ENCODE peak calls at places on chromosomes 6 and 20, in ten cellular contexts. One of them, this sample, is unnamed.

GRCh38 chr20:45968081-45968671 is 3.8 kb downstream of the ZNF335 start:
- DNase-seq in RWPE1: no peak
- DNase-seq in epithelial cell of esophagus: no peak
- DNase-seq in thoracic aorta: no peak
- DNase-seq in HFFc6: no peak
- DNase-seq in fibroblast of pulmonary artery: no peak
- DNase-seq in AG09309: no peak
- DNase-seq in heart right ventricle: no peak
- DNase-seq in GM12865: no peak
- DNase-seq in neural progenitor cell: no peak
- DNase-seq in this sample: no peak

GRCh38 chr20:37441023-37441422 is 80.0 kb upstream of the NNAT start:
- DNase-seq in thoracic aorta: no peak
- DNase-seq in HFFc6: no peak
- DNase-seq in epithelial cell of esophagus: no peak
- DNase-seq in neural progenitor cell: no peak
- DNase-seq in RWPE1: no peak
- DNase-seq in GM12865: no peak
- DNase-seq in fibroblast of pulmonary artery: no peak
- DNase-seq in AG09309: no peak
- DNase-seq in heart right ventricle: no peak
- DNase-seq in this sample: no peak

GRCh38 chr20:15927893-15928650 is 645.2 kb downstream of the KIF16B start:
- DNase-seq in AG09309: no peak
- DNase-seq in RWPE1: no peak
- DNase-seq in HFFc6: no peak
- DNase-seq in fibroblast of pulmonary artery: no peak
- DNase-seq in thoracic aorta: no peak
- DNase-seq in GM12865: no peak
- DNase-seq in epithelial cell of esophagus: no peak
- DNase-seq in heart right ventricle: no peak
- DNase-seq in neural progenitor cell: no peak
- DNase-seq in this sample: no peak

GRCh38 chr20:63560333-63560805 is 6.4 kb downstream of the FNDC11 start:
- DNase-seq in thoracic aorta: no peak
- DNase-seq in epithelial cell of esophagus: no peak
- DNase-seq in AG09309: no peak
- DNase-seq in heart right ventricle: no peak
- DNase-seq in neural progenitor cell: no peak
- DNase-seq in HFFc6: no peak
- DNase-seq in fibroblast of pulmonary artery: no peak
- DNase-seq in RWPE1: no peak
- DNase-seq in GM12865: no peak
- DNase-seq in this sample: no peak

GRCh38 chr20:40687384-40688128 is 1.5 kb downstream of the MAFB start:
- DNase-seq in GM12865: no peak
- DNase-seq in AG09309: no peak
- DNase-seq in HFFc6: no peak
- DNase-seq in thoracic aorta: no peak
- DNase-seq in heart right ventricle: peak
- DNase-seq in fibroblast of pulmonary artery: peak
- DNase-seq in epithelial cell of esophagus: peak
- DNase-seq in RWPE1: peak
- DNase-seq in neural progenitor cell: peak
- DNase-seq in this sample: no peak

GRCh38 chr6:158040051-158040803 is 58.6 kb downstream of the SYNJ2 start:
- DNase-seq in AG09309: peak
- DNase-seq in heart right ventricle: no peak
- DNase-seq in fibroblast of pulmonary artery: peak
- DNase-seq in epithelial cell of esophagus: peak
- DNase-seq in thoracic aorta: no peak
- DNase-seq in RWPE1: peak
- DNase-seq in HFFc6: peak
- DNase-seq in neural progenitor cell: no peak
- DNase-seq in GM12865: peak
- DNase-seq in this sample: peak

GRCh38 chr6:8436956-8437355 is 1.6 kb upstream of the SLC35B3 start:
- DNase-seq in fibroblast of pulmonary artery: no peak
- DNase-seq in HFFc6: no peak
- DNase-seq in thoracic aorta: no peak
- DNase-seq in GM12865: no peak
- DNase-seq in heart right ventricle: no peak
- DNase-seq in epithelial cell of esophagus: no peak
- DNase-seq in RWPE1: no peak
- DNase-seq in neural progenitor cell: no peak
- DNase-seq in AG09309: no peak
- DNase-seq in this sample: no peak

GRCh38 chr6:33819021-33819420 is 15.2 kb upstream of the MLN start:
- DNase-seq in HFFc6: no peak
- DNase-seq in fibroblast of pulmonary artery: no peak
- DNase-seq in GM12865: no peak
- DNase-seq in neural progenitor cell: no peak
- DNase-seq in epithelial cell of esophagus: no peak
- DNase-seq in RWPE1: no peak
- DNase-seq in thoracic aorta: no peak
- DNase-seq in AG09309: no peak
- DNase-seq in heart right ventricle: no peak
- DNase-seq in this sample: no peak

GRCh38 chr6:163710552-163710951 is 296.0 kb downstream of the QKI start:
- DNase-seq in epithelial cell of esophagus: no peak
- DNase-seq in AG09309: no peak
- DNase-seq in neural progenitor cell: no peak
- DNase-seq in fibroblast of pulmonary artery: no peak
- DNase-seq in thoracic aorta: no peak
- DNase-seq in GM12865: no peak
- DNase-seq in HFFc6: no peak
- DNase-seq in heart right ventricle: no peak
- DNase-seq in RWPE1: no peak
- DNase-seq in this sample: no peak

GRCh38 chr6:163712981-163713380 is 298.5 kb downstream of the QKI start:
- DNase-seq in heart right ventricle: no peak
- DNase-seq in thoracic aorta: no peak
- DNase-seq in fibroblast of pulmonary artery: no peak
- DNase-seq in neural progenitor cell: no peak
- DNase-seq in GM12865: no peak
- DNase-seq in RWPE1: no peak
- DNase-seq in epithelial cell of esophagus: no peak
- DNase-seq in AG09309: no peak
- DNase-seq in HFFc6: no peak
- DNase-seq in this sample: no peak

GRCh38 chr6:163712569-163712966 is 298.1 kb downstream of the QKI start:
- DNase-seq in AG09309: no peak
- DNase-seq in GM12865: no peak
- DNase-seq in RWPE1: no peak
- DNase-seq in neural progenitor cell: no peak
- DNase-seq in epithelial cell of esophagus: no peak
- DNase-seq in fibroblast of pulmonary artery: no peak
- DNase-seq in thoracic aorta: no peak
- DNase-seq in heart right ventricle: no peak
- DNase-seq in HFFc6: no peak
- DNase-seq in this sample: no peak

GRCh38 chr6:163711071-163711470 is 296.6 kb downstream of the QKI start:
- DNase-seq in thoracic aorta: no peak
- DNase-seq in fibroblast of pulmonary artery: no peak
- DNase-seq in RWPE1: no peak
- DNase-seq in neural progenitor cell: no peak
- DNase-seq in HFFc6: no peak
- DNase-seq in GM12865: no peak
- DNase-seq in epithelial cell of esophagus: no peak
- DNase-seq in AG09309: no peak
- DNase-seq in heart right ventricle: no peak
- DNase-seq in this sample: no peak

DNA sequence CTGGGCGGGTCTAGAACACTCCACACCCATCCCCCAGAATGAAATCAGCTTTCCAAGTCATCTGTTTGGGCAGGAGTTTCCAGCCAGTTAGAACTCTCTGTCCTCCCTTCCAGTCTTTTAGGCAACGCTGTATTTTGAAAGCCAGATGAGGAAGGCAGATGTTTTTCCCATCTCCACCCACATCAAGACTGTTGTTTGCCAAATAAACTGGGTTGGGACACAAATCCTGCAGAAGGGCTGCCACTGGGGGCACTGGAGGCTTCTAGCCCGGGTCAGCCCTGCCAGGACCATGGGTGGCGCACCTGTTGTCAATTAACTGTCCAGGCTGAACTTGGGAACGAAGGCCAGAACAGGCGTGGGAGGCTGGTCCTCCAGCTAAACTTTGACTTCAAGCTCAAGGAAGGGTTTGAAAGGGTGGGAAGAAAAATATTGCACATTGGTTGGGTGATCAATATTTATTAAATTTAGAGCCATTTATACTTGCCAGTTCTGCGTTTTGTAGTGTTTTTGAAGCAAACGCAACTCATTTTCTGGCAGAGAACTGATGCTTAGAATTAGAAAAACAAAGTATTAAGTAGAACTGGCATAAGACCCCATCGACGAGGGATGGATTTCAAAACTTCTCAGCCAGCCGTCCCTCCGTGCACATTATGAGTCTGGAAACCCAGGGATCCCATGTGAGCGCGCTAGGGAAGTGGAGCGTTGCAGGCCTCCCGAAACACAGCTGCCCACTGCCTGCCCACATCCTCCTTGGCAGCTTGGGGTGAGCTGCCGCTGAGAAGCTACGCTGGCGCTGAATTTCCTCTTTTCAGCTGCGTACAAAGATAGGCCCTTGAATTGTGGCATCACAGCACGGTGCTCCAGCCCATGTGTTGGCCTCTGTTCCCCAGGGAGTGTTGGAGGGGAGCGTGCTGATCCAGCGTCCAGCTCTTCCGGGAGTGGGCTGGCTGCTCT is 297.4 kb downstream of the QKI start:
- DNase-seq in thoracic aorta: no peak
- DNase-seq in fibroblast of pulmonary artery: no peak
- DNase-seq in neural progenitor cell: no peak
- DNase-seq in HFFc6: no peak
- DNase-seq in AG09309: no peak
- DNase-seq in RWPE1: peak
- DNase-seq in epithelial cell of esophagus: no peak
- DNase-seq in GM12865: peak
- DNase-seq in heart right ventricle: peak
- DNase-seq in this sample: no peak
- TF ChIP-seq CTCF in thoracic aorta: no peak
- TF ChIP-seq CTCF in fibroblast of pulmonary artery: no peak
- TF ChIP-seq CTCF in neural progenitor cell: peak
- TF ChIP-seq CTCF in HFFc6: peak
- TF ChIP-seq CTCF in AG09309: peak
- TF ChIP-seq CTCF in RWPE1: no peak
- TF ChIP-seq CTCF in epithelial cell of esophagus: no peak
- TF ChIP-seq CTCF in GM12865: peak
- TF ChIP-seq CTCF in heart right ventricle: peak
- TF ChIP-seq CTCF in this sample: no peak

GRCh38 chr20:5189917-5190316 is 63.1 kb downstream of the CDS2 start:
- DNase-seq in RWPE1: no peak
- DNase-seq in HFFc6: no peak
- DNase-seq in epithelial cell of esophagus: no peak
- DNase-seq in GM12865: no peak
- DNase-seq in AG09309: no peak
- DNase-seq in heart right ventricle: no peak
- DNase-seq in fibroblast of pulmonary artery: no peak
- DNase-seq in neural progenitor cell: no peak
- DNase-seq in thoracic aorta: no peak
- DNase-seq in this sample: no peak

GRCh38 chr20:5191829-5192569 is 65.2 kb downstream of the CDS2 start:
- DNase-seq in epithelial cell of esophagus: peak
- DNase-seq in heart right ventricle: no peak
- DNase-seq in HFFc6: peak
- DNase-seq in AG09309: peak
- DNase-seq in fibroblast of pulmonary artery: peak
- DNase-seq in RWPE1: peak
- DNase-seq in thoracic aorta: no peak
- DNase-seq in GM12865: peak
- DNase-seq in neural progenitor cell: peak
- DNase-seq in this sample: no peak

GRCh38 chr20:5190444-5190843 is 63.6 kb downstream of the CDS2 start:
- DNase-seq in fibroblast of pulmonary artery: no peak
- DNase-seq in GM12865: peak
- DNase-seq in neural progenitor cell: no peak
- DNase-seq in heart right ventricle: no peak
- DNase-seq in HFFc6: no peak
- DNase-seq in AG09309: no peak
- DNase-seq in RWPE1: no peak
- DNase-seq in epithelial cell of esophagus: no peak
- DNase-seq in thoracic aorta: no peak
- DNase-seq in this sample: no peak

GRCh38 chr20:5195655-5196054 is 68.8 kb downstream of the CDS2 start:
- DNase-seq in RWPE1: no peak
- DNase-seq in GM12865: no peak
- DNase-seq in fibroblast of pulmonary artery: no peak
- DNase-seq in epithelial cell of esophagus: peak
- DNase-seq in neural progenitor cell: no peak
- DNase-seq in thoracic aorta: no peak
- DNase-seq in heart right ventricle: no peak
- DNase-seq in HFFc6: peak
- DNase-seq in AG09309: no peak
- DNase-seq in this sample: no peak

DNA sequence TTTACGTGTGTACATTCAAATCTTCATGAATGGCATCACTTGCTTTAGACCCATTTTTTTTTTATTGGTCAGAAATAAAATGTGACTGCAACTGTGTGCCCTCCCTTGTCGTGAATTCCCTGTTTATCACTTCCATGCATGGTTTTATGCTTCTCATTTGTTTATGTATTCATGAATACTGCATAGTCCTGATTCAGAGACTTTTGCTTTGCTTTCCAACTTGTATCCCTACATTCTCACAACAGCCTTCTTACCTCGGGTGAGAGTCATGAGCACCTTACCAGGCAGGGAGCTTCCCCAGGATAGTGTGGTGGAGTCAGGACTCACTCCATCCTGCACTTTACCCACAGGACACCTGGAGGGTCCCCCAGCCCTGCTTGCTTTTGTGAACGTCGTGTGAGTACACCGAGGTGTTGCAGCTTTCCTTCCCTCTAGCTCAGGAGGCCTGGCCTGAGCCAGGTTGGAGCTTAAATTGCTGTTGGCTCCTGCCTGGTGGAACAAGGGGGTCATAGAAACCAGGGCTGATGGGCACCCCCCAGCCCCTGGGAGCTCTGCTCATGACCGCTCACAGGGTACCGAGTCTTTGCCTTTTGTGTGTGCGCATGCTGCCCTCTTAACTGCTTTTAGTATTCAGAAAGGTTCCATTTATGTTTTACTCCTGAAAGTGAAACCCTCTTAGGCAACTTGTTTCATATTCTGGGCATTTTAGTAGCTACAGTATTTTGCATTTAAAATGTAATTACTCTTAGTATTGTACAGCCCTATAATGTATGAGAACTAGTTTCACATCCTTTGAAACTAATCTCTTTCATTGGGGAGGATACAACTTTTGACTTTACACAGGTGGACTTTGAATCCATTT is 66.0 kb downstream of the CDS2 start:
- DNase-seq in RWPE1: no peak
- DNase-seq in HFFc6: no peak
- DNase-seq in heart right ventricle: no peak
- DNase-seq in epithelial cell of esophagus: no peak
- DNase-seq in neural progenitor cell: no peak
- DNase-seq in AG09309: no peak
- DNase-seq in GM12865: peak
- DNase-seq in fibroblast of pulmonary artery: no peak
- DNase-seq in thoracic aorta: no peak
- DNase-seq in this sample: no peak
- TF ChIP-seq CTCF in RWPE1: peak
- TF ChIP-seq CTCF in HFFc6: peak
- TF ChIP-seq CTCF in heart right ventricle: no peak
- TF ChIP-seq CTCF in epithelial cell of esophagus: no peak
- TF ChIP-seq CTCF in neural progenitor cell: no peak
- TF ChIP-seq CTCF in AG09309: no peak
- TF ChIP-seq CTCF in GM12865: no peak
- TF ChIP-seq CTCF in fibroblast of pulmonary artery: no peak
- TF ChIP-seq CTCF in thoracic aorta: no peak
- TF ChIP-seq CTCF in this sample: no peak

DNA sequence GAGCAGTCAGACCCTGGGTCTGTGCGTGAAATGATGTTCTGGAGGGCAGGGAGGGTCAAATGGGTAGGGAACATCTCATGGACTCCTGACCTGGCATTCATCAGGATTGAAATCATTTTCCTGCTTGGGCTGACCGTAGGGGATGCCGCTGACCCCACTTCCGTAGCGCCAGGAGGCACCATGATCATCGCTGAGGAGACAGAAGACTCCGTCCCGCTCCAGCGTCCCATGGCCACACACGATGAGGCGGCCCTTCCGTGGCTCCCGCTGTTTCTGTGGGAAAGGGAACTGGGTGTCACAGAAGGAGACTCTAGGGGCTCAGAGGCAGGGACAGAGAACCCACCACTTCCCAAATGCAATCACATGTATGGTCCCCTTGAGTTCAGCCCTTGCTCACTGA is 2.3 kb downstream of the NEU1 start:
- DNase-seq in heart right ventricle: no peak
- DNase-seq in GM12865: no peak
- DNase-seq in epithelial cell of esophagus: no peak
- DNase-seq in fibroblast of pulmonary artery: no peak
- DNase-seq in neural progenitor cell: no peak
- DNase-seq in HFFc6: no peak
- DNase-seq in RWPE1: no peak
- DNase-seq in thoracic aorta: no peak
- DNase-seq in AG09309: no peak
- DNase-seq in this sample: no peak
- TF ChIP-seq CTCF in heart right ventricle: no peak
- TF ChIP-seq CTCF in GM12865: no peak
- TF ChIP-seq CTCF in epithelial cell of esophagus: no peak
- TF ChIP-seq CTCF in fibroblast of pulmonary artery: no peak
- TF ChIP-seq CTCF in neural progenitor cell: no peak
- TF ChIP-seq CTCF in HFFc6: no peak
- TF ChIP-seq CTCF in RWPE1: no peak
- TF ChIP-seq CTCF in thoracic aorta: no peak
- TF ChIP-seq CTCF in AG09309: no peak
- TF ChIP-seq CTCF in this sample: no peak

GRCh38 chr6:12331474-12331873 is 41.3 kb downstream of the EDN1 start:
- DNase-seq in fibroblast of pulmonary artery: no peak
- DNase-seq in RWPE1: no peak
- DNase-seq in epithelial cell of esophagus: no peak
- DNase-seq in thoracic aorta: no peak
- DNase-seq in AG09309: no peak
- DNase-seq in heart right ventricle: no peak
- DNase-seq in neural progenitor cell: no peak
- DNase-seq in HFFc6: no peak
- DNase-seq in GM12865: no peak
- DNase-seq in this sample: no peak

GRCh38 chr6:12327391-12327790 is 37.2 kb downstream of the EDN1 start:
- DNase-seq in epithelial cell of esophagus: peak
- DNase-seq in thoracic aorta: no peak
- DNase-seq in fibroblast of pulmonary artery: no peak
- DNase-seq in HFFc6: peak
- DNase-seq in RWPE1: peak
- DNase-seq in neural progenitor cell: no peak
- DNase-seq in GM12865: no peak
- DNase-seq in heart right ventricle: no peak
- DNase-seq in AG09309: no peak
- DNase-seq in this sample: peak

GRCh38 chr6:12331951-12332749 is 42.0 kb downstream of the EDN1 start:
- DNase-seq in epithelial cell of esophagus: peak
- DNase-seq in GM12865: no peak
- DNase-seq in thoracic aorta: no peak
- DNase-seq in heart right ventricle: no peak
- DNase-seq in neural progenitor cell: no peak
- DNase-seq in RWPE1: no peak
- DNase-seq in HFFc6: no peak
- DNase-seq in AG09309: no peak
- DNase-seq in fibroblast of pulmonary artery: peak
- DNase-seq in this sample: peak

GRCh38 chr6:12325872-12326271 is 35.7 kb downstream of the EDN1 start:
- DNase-seq in GM12865: no peak
- DNase-seq in epithelial cell of esophagus: no peak
- DNase-seq in AG09309: no peak
- DNase-seq in fibroblast of pulmonary artery: no peak
- DNase-seq in thoracic aorta: no peak
- DNase-seq in neural progenitor cell: no peak
- DNase-seq in RWPE1: no peak
- DNase-seq in heart right ventricle: no peak
- DNase-seq in HFFc6: no peak
- DNase-seq in this sample: no peak

DNA sequence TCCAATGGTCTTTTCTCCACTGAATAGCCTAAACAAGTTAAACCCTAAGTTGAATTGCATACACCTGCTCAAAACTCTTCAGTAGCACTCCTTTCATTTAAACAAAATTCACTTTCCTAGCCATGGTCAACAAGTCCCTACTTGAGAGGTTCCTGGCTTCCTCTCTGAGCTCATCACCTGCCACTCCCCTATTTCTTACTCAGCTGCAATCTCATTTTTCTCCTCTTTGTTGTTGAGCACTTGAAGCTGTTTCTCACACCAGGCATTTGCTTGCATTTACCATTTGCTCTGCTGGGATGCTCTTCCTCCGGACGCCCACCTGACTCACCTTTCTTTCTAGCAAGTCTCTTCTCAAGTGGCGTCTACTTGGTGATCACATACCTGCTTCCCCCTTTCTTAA is 38.5 kb downstream of the EDN1 start:
- DNase-seq in thoracic aorta: no peak
- DNase-seq in AG09309: no peak
- DNase-seq in neural progenitor cell: no peak
- DNase-seq in GM12865: no peak
- DNase-seq in RWPE1: peak
- DNase-seq in HFFc6: no peak
- DNase-seq in fibroblast of pulmonary artery: no peak
- DNase-seq in epithelial cell of esophagus: peak
- DNase-seq in heart right ventricle: no peak
- DNase-seq in this sample: no peak
- TF ChIP-seq CTCF in thoracic aorta: no peak
- TF ChIP-seq CTCF in AG09309: no peak
- TF ChIP-seq CTCF in neural progenitor cell: no peak
- TF ChIP-seq CTCF in GM12865: no peak
- TF ChIP-seq CTCF in RWPE1: no peak
- TF ChIP-seq CTCF in HFFc6: no peak
- TF ChIP-seq CTCF in fibroblast of pulmonary artery: no peak
- TF ChIP-seq CTCF in epithelial cell of esophagus: no peak
- TF ChIP-seq CTCF in heart right ventricle: no peak
- TF ChIP-seq CTCF in this sample: no peak

This sample was measured in AG04449.